ENCODE peak calls at places on chromosomes 5 and 9, in seven cellular contexts. J is PC-9, O is psoas muscle, G is heart left ventricle, I is cardiac muscle cell, R is IMR-90, E is fibroblast of lung. A is an unnamed sample.

GRCh38 chr5:161190778-161191177 is 338.8 kb upstream of the ATP10B start:
- DNase-seq in J (no peak), O (no peak), G (no peak), I (no peak), R (no peak), E (no peak), A (no peak)

GRCh38 chr5:142201471-142201887 is 92.9 kb downstream of the NDFIP1 start:
- DNase-seq in J (no peak), O (no peak), G (no peak), I (peak; percentile 89), R (peak; percentile 99), E (peak; percentile 98), A (peak; percentile 71)

GRCh38 chr9:107273634-107274033 is 9.4 kb upstream of the RAD23B start:
- DNase-seq in J (no peak), O (no peak), G (no peak), I (no peak), R (no peak), E (no peak), A (no peak)

GRCh38 chr9:109590945-109591344 is 92.8 kb upstream of the PTPN3 start:
- DNase-seq in J (no peak), O (no peak), G (peak; percentile 77), I (no peak), R (no peak), E (peak; percentile 36), A (no peak)

GRCh38 chr9:89562186-89562814 is 42.5 kb upstream of the GADD45G start:
- DNase-seq in J (no peak), O (no peak), G (no peak), I (peak; percentile 67), R (no peak), E (peak; percentile 35), A (no peak)

GRCh38 chr5:56516936-56517521 is 283.9 kb upstream of the ANKRD55 start:
- DNase-seq in J (peak; percentile 15), O (no peak), G (peak; percentile 55), I (peak; percentile 47), R (peak; percentile 29), E (no peak), A (no peak)

GRCh38 chr9:26129216-26129615 is 451.0 kb upstream of the TUSC1 start:
- DNase-seq in J (no peak), O (no peak), G (no peak), I (no peak), R (no peak), E (no peak), A (no peak)

GRCh38 chr5:72624641-72625236 is 117.5 kb upstream of the ZNF366 start:
- DNase-seq in J (no peak), O (peak; percentile 80), G (peak; percentile 45), I (peak; percentile 60), R (peak; percentile 76), E (peak; percentile 76), A (peak; percentile 47)

GRCh38 chr5:127216906-127217675 is 73.5 kb upstream of the MEGF10 start:
- DNase-seq in J (no peak), O (no peak), G (no peak), I (peak; percentile 13), R (no peak), E (peak; percentile 24), A (no peak)

GRCh38 chr5:147403659-147404640 is 105.9 kb downstream of the DPYSL3 start:
- DNase-seq in J (peak; percentile 11), O (peak; percentile 74), G (peak; percentile 67), I (peak; percentile 98), R (peak; percentile 99), E (peak; percentile 100), A (peak; percentile 93)

GRCh38 chr5:72441861-72442540 is 65.2 kb downstream of the ZNF366 start:
- DNase-seq in J (peak; percentile 17), O (no peak), G (no peak), I (peak; percentile 67), R (peak; percentile 97), E (peak; percentile 96), A (peak; percentile 91)

GRCh38 chr5:172170251-172170701 is 17.7 kb downstream of the STK10 start:
- DNase-seq in J (no peak), O (no peak), G (peak; percentile 55), I (no peak), R (no peak), E (no peak), A (no peak)

GRCh38 chr9:120336753-120337090 is 243.2 kb downstream of the CDK5RAP2 start:
- DNase-seq in J (no peak), O (no peak), G (no peak), I (no peak), R (no peak), E (no peak), A (no peak)

GRCh38 chr9:89554307-89554706 is 50.5 kb upstream of the GADD45G start:
- DNase-seq in J (no peak), O (no peak), G (no peak), I (no peak), R (no peak), E (no peak), A (no peak)

GRCh38 chr9:2955616-2956015 is 111.7 kb upstream of the PUM3 start:
- DNase-seq in J (no peak), O (no peak), G (no peak), I (peak; percentile 2), R (no peak), E (no peak), A (no peak)

GRCh38 chr5:83001788-83002381 is 75.3 kb downstream of the TMEM167A start:
- DNase-seq in J (no peak), O (no peak), G (no peak), I (no peak), R (no peak), E (no peak), A (no peak)

GRCh38 chr5:95520176-95520575 is 34.6 kb downstream of the SKIC3 start:
- DNase-seq in J (no peak), O (no peak), G (no peak), I (no peak), R (no peak), E (no peak), A (no peak)

DNA sequence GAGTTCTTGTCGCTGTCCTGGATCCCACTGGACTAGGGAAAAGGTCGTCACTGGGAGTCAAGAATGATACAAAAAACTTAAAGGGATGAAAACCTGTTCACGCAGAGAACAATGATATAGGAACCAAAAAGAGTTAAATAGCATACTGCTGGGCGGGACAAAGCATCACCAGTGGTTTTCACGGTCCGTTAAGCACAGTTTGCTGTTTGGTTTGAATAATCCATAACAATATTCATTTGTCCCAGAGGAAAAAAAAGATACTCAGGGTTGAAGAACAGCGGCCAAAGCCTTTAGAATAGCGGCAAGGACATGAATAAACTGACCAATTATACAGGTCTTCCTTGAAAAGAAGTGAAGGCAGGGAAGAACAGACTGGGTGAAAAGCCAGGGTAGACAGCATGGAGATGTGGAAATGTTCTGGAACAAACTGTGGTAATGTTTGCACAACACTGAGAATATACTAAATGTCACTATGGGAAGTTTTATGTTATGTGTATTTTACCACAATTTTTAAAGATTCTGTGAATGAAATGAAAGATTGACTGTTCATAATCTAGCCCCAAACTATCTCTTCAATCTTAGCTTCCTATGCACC is 60.8 kb downstream of the MTMR12 start:
- DNase-seq in J (no peak), O (no peak), G (no peak), I (peak; percentile 33), R (no peak), E (no peak), A (no peak)
- H3K4me3 ChIP-seq in J (no peak overlapping the region), O (no peak overlapping the region), G (no peak overlapping the region), I (no peak overlapping the region), R (no peak overlapping the region), E (no peak overlapping the region), A (no peak overlapping the region)

DNA sequence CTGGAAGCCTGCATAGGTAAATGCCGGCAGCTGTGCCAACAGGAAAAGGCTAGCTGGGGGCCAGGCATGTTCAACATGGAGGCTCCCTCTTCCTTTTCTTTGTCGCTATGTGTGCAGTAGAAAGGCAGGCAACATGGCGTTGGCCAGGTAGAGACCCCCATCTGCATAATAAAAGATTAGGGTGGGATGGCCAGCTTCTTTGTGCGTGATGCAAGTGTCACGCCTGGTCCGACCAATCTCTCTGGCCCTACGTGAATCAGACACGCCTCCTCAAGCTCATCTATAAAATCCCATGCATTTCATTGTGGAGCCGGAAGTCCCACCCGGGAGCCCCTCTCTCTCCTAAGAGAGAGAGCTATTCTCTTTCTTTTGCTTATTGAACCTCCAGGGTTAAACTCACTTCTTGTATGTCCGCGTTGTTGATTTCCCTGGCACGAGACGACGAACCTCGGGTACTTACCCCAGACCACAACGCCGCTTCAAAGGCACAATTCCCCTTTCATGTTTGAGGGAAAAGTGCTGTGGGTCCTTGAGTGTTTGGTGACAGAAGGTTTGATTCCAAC is 25.0 kb upstream of the C5orf47 start:
- DNase-seq in J (peak; percentile 64), O (no peak), G (no peak), I (no peak), R (no peak), E (peak; percentile 82), A (no peak)
- H3K36me3 ChIP-seq in J (no peaks in the 10 kb centered on the region), O (no peaks in the 10 kb centered on the region), G (no peaks in the 10 kb centered on the region), I (peaks cover 5% of the 10 kb centered on the region), R (no peaks in the 10 kb centered on the region), E (no peaks in the 10 kb centered on the region), A (no peaks in the 10 kb centered on the region)

DNA sequence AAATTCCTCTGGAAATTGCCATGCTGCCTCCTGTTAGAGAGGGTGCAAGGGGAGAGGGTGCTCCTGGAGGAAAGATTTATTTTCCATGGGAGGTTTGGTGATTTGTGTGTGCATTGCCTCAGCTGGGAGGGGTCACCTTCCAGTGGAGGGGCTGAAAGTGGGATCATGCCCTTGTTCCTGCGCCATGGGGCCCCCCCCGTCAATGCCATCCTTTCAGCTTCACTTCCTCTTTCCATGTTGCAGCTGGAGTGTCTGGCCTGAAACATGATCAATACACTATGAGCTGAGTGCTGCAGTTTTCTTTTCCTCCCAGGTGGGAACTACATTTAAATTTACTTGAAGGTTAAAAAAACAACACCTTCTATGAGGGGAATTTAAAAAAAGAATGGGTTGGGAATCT is 176.8 kb downstream of the MELK start:
- DNase-seq in J (no peak), O (no peak), G (no peak), I (no peak), R (no peak), E (no peak), A (no peak)
- H3K27me3 ChIP-seq in J (peaks cover 67% of the 10 kb centered on the region), O (peaks cover 11% of the 10 kb centered on the region), G (no peaks in the 10 kb centered on the region), I (peaks cover 46% of the 10 kb centered on the region), R (peaks cover 1% of the 10 kb centered on the region), E (peaks cover 3% of the 10 kb centered on the region), A (peaks cover 4% of the 10 kb centered on the region)

GRCh38 chr5:54881286-54882005 is 103.9 kb downstream of the ESM1 start:
- DNase-seq in J (no peak), O (no peak), G (no peak), I (no peak), R (no peak), E (peak; percentile 20), A (no peak)

GRCh38 chr5:54882101-54882500 is 103.3 kb downstream of the ESM1 start:
- DNase-seq in J (no peak), O (no peak), G (no peak), I (no peak), R (no peak), E (no peak), A (no peak)

GRCh38 chr5:54884195-54884536 is 101.2 kb downstream of the ESM1 start:
- DNase-seq in J (no peak), O (no peak), G (no peak), I (no peak), R (no peak), E (no peak), A (no peak)

GRCh38 chr5:54883374-54884194 is 101.8 kb downstream of the ESM1 start:
- DNase-seq in J (no peak), O (peak; percentile 61), G (peak; percentile 42), I (peak; percentile 72), R (peak; percentile 54), E (peak; percentile 74), A (no peak)

DNA sequence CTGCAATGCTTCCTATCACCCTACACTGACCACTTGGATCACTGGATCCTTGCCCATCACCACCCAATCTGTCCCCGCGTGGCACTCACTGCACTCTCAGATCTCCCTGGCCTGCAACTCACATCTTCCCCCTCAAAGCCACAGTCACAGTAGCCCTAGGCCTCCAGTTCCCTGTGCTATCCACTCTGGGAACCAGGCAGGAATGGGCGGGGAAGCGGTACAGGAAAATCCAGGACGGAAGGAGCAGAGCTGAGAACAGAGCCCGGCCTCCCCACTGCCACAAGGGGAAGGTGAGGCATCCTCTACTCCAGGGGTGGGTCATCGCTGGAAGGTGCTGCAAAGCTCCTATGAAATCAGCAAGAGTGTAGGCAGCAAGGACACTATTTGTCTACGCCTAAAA is 102.6 kb downstream of the ESM1 start:
- DNase-seq in J (no peak), O (no peak), G (no peak), I (no peak), R (no peak), E (no peak), A (no peak)
- H3K4me3 ChIP-seq in J (no peak overlapping the region), O (peak overlapping the region; percentile 79), G (peak overlapping the region; percentile 55), I (no peak overlapping the region), R (no peak overlapping the region), E (no peak overlapping the region), A (no peak overlapping the region)

A was measured in BJ.